ENCODE peak calls at places on chromosomes 3 and 15, in four cellular contexts. N is RCC 7860, F is Right ventricle myocardium superior, A is WERI-Rb-1. U is an unnamed sample.

GRCh38 chr3:187456268-187456667 is 88.1 kb downstream of the RTP4 start:
- DNase-seq in N (no peak), A (no peak), F (peak; percentile 74), U (peak; percentile 70)

GRCh38 chr15:40238927-40239591 is at the start of gene PAK6:
- DNase-seq in F (no peak), N (peak; percentile 53), A (peak; percentile 41), U (peak; percentile 43)

GRCh38 chr3:179299316-179299715 is 23.5 kb upstream of the ZNF639 start:
- DNase-seq in F (no peak), N (no peak), A (no peak), U (no peak)

GRCh38 chr3:195187609-195188529 is 83.1 kb downstream of the XXYLT1 start:
- DNase-seq in F (no peak), N (no peak), A (no peak), U (no peak)

GRCh38 chr3:55487376-55488241 is 503 bp upstream of the WNT5A start:
- DNase-seq in N (peak; percentile 44), A (peak; percentile 42), F (peak; percentile 52), U (no peak)

GRCh38 chr15:70451861-70452653 is 311.3 kb downstream of the UACA start:
- DNase-seq in N (no peak), F (no peak), A (no peak), U (no peak)

GRCh38 chr15:101189341-101189679 is 62.5 kb downstream of the CHSY1 start:
- DNase-seq in F (no peak), N (no peak), A (no peak), U (no peak)

GRCh38 chr3:71201939-71202338 is 381.6 kb downstream of the FOXP1 start:
- DNase-seq in N (no peak), A (no peak), F (peak; percentile 78), U (peak; percentile 80)

GRCh38 chr15:64503197-64503596 is 42.8 kb downstream of the ZNF609 start:
- DNase-seq in F (no peak), N (peak; percentile 34), A (peak; percentile 79), U (no peak)

GRCh38 chr15:53208759-53209158 is 418.6 kb upstream of the ONECUT1 start:
- DNase-seq in F (no peak), N (no peak), A (no peak), U (no peak)

GRCh38 chr3:67819447-67819846 is 165.0 kb upstream of the SUCLG2 start:
- DNase-seq in F (no peak), N (no peak), A (peak; percentile 29), U (no peak)

GRCh38 chr3:5376761-5377160 is 189.3 kb downstream of the EDEM1 start:
- DNase-seq in A (no peak), F (no peak), N (no peak), U (no peak)

GRCh38 chr3:158488670-158489069 is 82.3 kb upstream of the MLF1 start:
- DNase-seq in A (no peak), N (no peak), F (no peak), U (no peak)

GRCh38 chr3:106119691-106120090 is 250.9 kb upstream of the CBLB start:
- DNase-seq in A (no peak), F (no peak), N (peak; percentile 61), U (no peak)

GRCh38 chr15:35888815-35889214 is 342.9 kb upstream of the DPH6 start:
- DNase-seq in F (no peak), A (no peak), N (no peak), U (no peak)

GRCh38 chr3:185152433-185153169 is at the start of gene C3orf70:
- DNase-seq in A (peak; percentile 53), N (no peak), F (peak; percentile 82), U (peak; percentile 68)

GRCh38 chr3:49600781-49601180 is 46.5 kb downstream of the BSN start:
- DNase-seq in F (no peak), N (no peak), A (no peak), U (no peak)

GRCh38 chr3:44337253-44337652 is 1.3 kb upstream of the TCAIM start:
- DNase-seq in A (no peak), N (no peak), F (no peak), U (no peak)

GRCh38 chr3:38493019-38493418 is 3.1 kb upstream of the EXOG start:
- DNase-seq in A (no peak), F (no peak), N (no peak), U (no peak)

GRCh38 chr15:48360841-48361240 is 29.6 kb downstream of the DUT start:
- DNase-seq in N (no peak), A (no peak), F (no peak), U (no peak)

U was measured in left cardiac atrium.